ENCODE peak calls at places on chromosomes 7 and 10, in ten cellular contexts. One of them, this sample, is unnamed.
A peak's percentile ranks its signal among the peaks of the same experiment; 100 is the strongest.

GRCh38 chr7:105006367-105007139 is 7.5 kb upstream of the KMT2E start:
- DNase-seq in H1: no peak
- DNase-seq in astrocyte: no peak
- DNase-seq in CD4-positive, CD25-positive, alpha-beta regulatory T cell: no peak
- DNase-seq in cardiac muscle cell: no peak
- DNase-seq in lung: no peak
- DNase-seq in transverse colon: peak; percentile 67
- DNase-seq in esophagus squamous epithelium: no peak
- DNase-seq in suprapubic skin: no peak
- DNase-seq in PC-9: peak; percentile 51
- DNase-seq in this sample: no peak

GRCh38 chr7:130632111-130632510 is 36.4 kb downstream of the COPG2 start:
- DNase-seq in H1: no peak
- DNase-seq in astrocyte: peak; percentile 63
- DNase-seq in CD4-positive, CD25-positive, alpha-beta regulatory T cell: no peak
- DNase-seq in cardiac muscle cell: peak; percentile 35
- DNase-seq in lung: no peak
- DNase-seq in transverse colon: no peak
- DNase-seq in esophagus squamous epithelium: no peak
- DNase-seq in suprapubic skin: no peak
- DNase-seq in PC-9: no peak
- DNase-seq in this sample: peak; percentile 30

GRCh38 chr10:62545667-62546066 is 171.5 kb downstream of the ZNF365 start:
- DNase-seq in H1: no peak
- DNase-seq in astrocyte: peak; percentile 76
- DNase-seq in CD4-positive, CD25-positive, alpha-beta regulatory T cell: no peak
- DNase-seq in cardiac muscle cell: peak; percentile 88
- DNase-seq in lung: no peak
- DNase-seq in transverse colon: no peak
- DNase-seq in esophagus squamous epithelium: no peak
- DNase-seq in suprapubic skin: no peak
- DNase-seq in PC-9: no peak
- DNase-seq in this sample: peak; percentile 35

GRCh38 chr7:111697771-111698170 is 135.5 kb upstream of the IMMP2L start:
- DNase-seq in H1: no peak
- DNase-seq in astrocyte: no peak
- DNase-seq in CD4-positive, CD25-positive, alpha-beta regulatory T cell: no peak
- DNase-seq in cardiac muscle cell: no peak
- DNase-seq in lung: no peak
- DNase-seq in transverse colon: no peak
- DNase-seq in esophagus squamous epithelium: no peak
- DNase-seq in suprapubic skin: no peak
- DNase-seq in PC-9: no peak
- DNase-seq in this sample: no peak

GRCh38 chr7:20651960-20652544 is 36.6 kb downstream of the ABCB5 start:
- DNase-seq in H1: no peak
- DNase-seq in astrocyte: peak; percentile 25
- DNase-seq in CD4-positive, CD25-positive, alpha-beta regulatory T cell: no peak
- DNase-seq in cardiac muscle cell: peak; percentile 55
- DNase-seq in lung: no peak
- DNase-seq in transverse colon: no peak
- DNase-seq in esophagus squamous epithelium: no peak
- DNase-seq in suprapubic skin: no peak
- DNase-seq in PC-9: no peak
- DNase-seq in this sample: peak; percentile 20

GRCh38 chr7:150988230-150989226 is 2.3 kb upstream of the NOS3 start:
- DNase-seq in H1: no peak
- DNase-seq in astrocyte: no peak
- DNase-seq in CD4-positive, CD25-positive, alpha-beta regulatory T cell: peak; percentile 62
- DNase-seq in cardiac muscle cell: peak; percentile 53
- DNase-seq in lung: no peak
- DNase-seq in transverse colon: peak; percentile 61
- DNase-seq in esophagus squamous epithelium: no peak
- DNase-seq in suprapubic skin: peak; percentile 81
- DNase-seq in PC-9: no peak
- DNase-seq in this sample: peak; percentile 34

GRCh38 chr7:144384555-144385245 is 18.8 kb downstream of the NOBOX start:
- DNase-seq in H1: peak; percentile 34
- DNase-seq in astrocyte: peak; percentile 81
- DNase-seq in CD4-positive, CD25-positive, alpha-beta regulatory T cell: no peak
- DNase-seq in cardiac muscle cell: peak; percentile 55
- DNase-seq in lung: no peak
- DNase-seq in transverse colon: peak; percentile 38
- DNase-seq in esophagus squamous epithelium: no peak
- DNase-seq in suprapubic skin: peak; percentile 46
- DNase-seq in PC-9: peak; percentile 41
- DNase-seq in this sample: peak; percentile 52

GRCh38 chr7:44103941-44104879 is at the start of gene AEBP1:
- DNase-seq in H1: no peak
- DNase-seq in astrocyte: peak; percentile 27
- DNase-seq in CD4-positive, CD25-positive, alpha-beta regulatory T cell: peak; percentile 21
- DNase-seq in cardiac muscle cell: peak; percentile 50
- DNase-seq in lung: no peak
- DNase-seq in transverse colon: peak; percentile 35
- DNase-seq in esophagus squamous epithelium: no peak
- DNase-seq in suprapubic skin: no peak
- DNase-seq in PC-9: no peak
- DNase-seq in this sample: no peak

GRCh38 chr10:126646101-126646500 is 24.4 kb downstream of the C10orf90 start:
- DNase-seq in H1: no peak
- DNase-seq in astrocyte: peak; percentile 50
- DNase-seq in CD4-positive, CD25-positive, alpha-beta regulatory T cell: no peak
- DNase-seq in cardiac muscle cell: peak; percentile 31
- DNase-seq in lung: no peak
- DNase-seq in transverse colon: no peak
- DNase-seq in esophagus squamous epithelium: no peak
- DNase-seq in suprapubic skin: no peak
- DNase-seq in PC-9: no peak
- DNase-seq in this sample: peak; percentile 40

GRCh38 chr10:59180689-59181270 is 4.3 kb downstream of the PHYHIPL start:
- DNase-seq in H1: no peak
- DNase-seq in astrocyte: no peak
- DNase-seq in CD4-positive, CD25-positive, alpha-beta regulatory T cell: no peak
- DNase-seq in cardiac muscle cell: no peak
- DNase-seq in lung: no peak
- DNase-seq in transverse colon: no peak
- DNase-seq in esophagus squamous epithelium: no peak
- DNase-seq in suprapubic skin: no peak
- DNase-seq in PC-9: no peak
- DNase-seq in this sample: no peak
- H3K27ac ChIP-seq in H1: no peak overlapping the region
- H3K27ac ChIP-seq in astrocyte: no peak overlapping the region
- H3K27ac ChIP-seq in CD4-positive, CD25-positive, alpha-beta regulatory T cell: no peak overlapping the region
- H3K27ac ChIP-seq in cardiac muscle cell: no peak overlapping the region
- H3K27ac ChIP-seq in lung: no peak overlapping the region
- H3K27ac ChIP-seq in transverse colon: no peak overlapping the region
- H3K27ac ChIP-seq in esophagus squamous epithelium: no peak overlapping the region
- H3K27ac ChIP-seq in suprapubic skin: no peak overlapping the region
- H3K27ac ChIP-seq in PC-9: no peak overlapping the region
- H3K27ac ChIP-seq in this sample: no peak overlapping the region

GRCh38 chr10:114678806-114679205 is 20.7 kb upstream of the ABLIM1 start:
- DNase-seq in H1: no peak
- DNase-seq in astrocyte: no peak
- DNase-seq in CD4-positive, CD25-positive, alpha-beta regulatory T cell: no peak
- DNase-seq in cardiac muscle cell: no peak
- DNase-seq in lung: no peak
- DNase-seq in transverse colon: no peak
- DNase-seq in esophagus squamous epithelium: no peak
- DNase-seq in suprapubic skin: no peak
- DNase-seq in PC-9: no peak
- DNase-seq in this sample: no peak

GRCh38 chr10:114681542-114681941 is 23.5 kb upstream of the ABLIM1 start:
- DNase-seq in H1: no peak
- DNase-seq in astrocyte: no peak
- DNase-seq in CD4-positive, CD25-positive, alpha-beta regulatory T cell: no peak
- DNase-seq in cardiac muscle cell: no peak
- DNase-seq in lung: no peak
- DNase-seq in transverse colon: no peak
- DNase-seq in esophagus squamous epithelium: no peak
- DNase-seq in suprapubic skin: no peak
- DNase-seq in PC-9: no peak
- DNase-seq in this sample: peak; percentile 51

GRCh38 chr10:114682121-114682520 is 24.0 kb upstream of the ABLIM1 start:
- DNase-seq in H1: no peak
- DNase-seq in astrocyte: no peak
- DNase-seq in CD4-positive, CD25-positive, alpha-beta regulatory T cell: no peak
- DNase-seq in cardiac muscle cell: no peak
- DNase-seq in lung: no peak
- DNase-seq in transverse colon: no peak
- DNase-seq in esophagus squamous epithelium: no peak
- DNase-seq in suprapubic skin: no peak
- DNase-seq in PC-9: no peak
- DNase-seq in this sample: no peak

GRCh38 chr10:114682532-114682931 is 24.5 kb upstream of the ABLIM1 start:
- DNase-seq in H1: no peak
- DNase-seq in astrocyte: no peak
- DNase-seq in CD4-positive, CD25-positive, alpha-beta regulatory T cell: no peak
- DNase-seq in cardiac muscle cell: peak; percentile 27
- DNase-seq in lung: no peak
- DNase-seq in transverse colon: no peak
- DNase-seq in esophagus squamous epithelium: no peak
- DNase-seq in suprapubic skin: no peak
- DNase-seq in PC-9: no peak
- DNase-seq in this sample: no peak

GRCh38 chr10:114680557-114681117 is 22.6 kb upstream of the ABLIM1 start:
- DNase-seq in H1: no peak
- DNase-seq in astrocyte: no peak
- DNase-seq in CD4-positive, CD25-positive, alpha-beta regulatory T cell: no peak
- DNase-seq in cardiac muscle cell: no peak
- DNase-seq in lung: no peak
- DNase-seq in transverse colon: no peak
- DNase-seq in esophagus squamous epithelium: no peak
- DNase-seq in suprapubic skin: no peak
- DNase-seq in PC-9: no peak
- DNase-seq in this sample: no peak
- H3K27ac ChIP-seq in H1: no peak overlapping the region
- H3K27ac ChIP-seq in astrocyte: no peak overlapping the region
- H3K27ac ChIP-seq in CD4-positive, CD25-positive, alpha-beta regulatory T cell: no peak overlapping the region
- H3K27ac ChIP-seq in cardiac muscle cell: no peak overlapping the region
- H3K27ac ChIP-seq in lung: peak overlapping the region; percentile 92
- H3K27ac ChIP-seq in transverse colon: no peak overlapping the region
- H3K27ac ChIP-seq in esophagus squamous epithelium: peak overlapping the region; percentile 81
- H3K27ac ChIP-seq in suprapubic skin: no peak overlapping the region
- H3K27ac ChIP-seq in PC-9: no peak overlapping the region
- H3K27ac ChIP-seq in this sample: no peak overlapping the region

GRCh38 chr10:116974442-116975005 is 30.5 kb downstream of the SHTN1 start:
- DNase-seq in H1: no peak
- DNase-seq in astrocyte: peak; percentile 85
- DNase-seq in CD4-positive, CD25-positive, alpha-beta regulatory T cell: no peak
- DNase-seq in cardiac muscle cell: peak; percentile 88
- DNase-seq in lung: no peak
- DNase-seq in transverse colon: no peak
- DNase-seq in esophagus squamous epithelium: no peak
- DNase-seq in suprapubic skin: no peak
- DNase-seq in PC-9: peak; percentile 21
- DNase-seq in this sample: peak; percentile 77
- H3K27ac ChIP-seq in H1: no peak overlapping the region
- H3K27ac ChIP-seq in astrocyte: peak overlapping the region; percentile 58
- H3K27ac ChIP-seq in CD4-positive, CD25-positive, alpha-beta regulatory T cell: no peak overlapping the region
- H3K27ac ChIP-seq in cardiac muscle cell: no peak overlapping the region
- H3K27ac ChIP-seq in lung: no peak overlapping the region
- H3K27ac ChIP-seq in transverse colon: no peak overlapping the region
- H3K27ac ChIP-seq in esophagus squamous epithelium: no peak overlapping the region
- H3K27ac ChIP-seq in suprapubic skin: no peak overlapping the region
- H3K27ac ChIP-seq in PC-9: peak overlapping the region; percentile 39
- H3K27ac ChIP-seq in this sample: peak overlapping the region; percentile 23

GRCh38 chr7:514242-514641 is 5.4 kb downstream of the PDGFA start:
- DNase-seq in H1: no peak
- DNase-seq in astrocyte: no peak
- DNase-seq in CD4-positive, CD25-positive, alpha-beta regulatory T cell: no peak
- DNase-seq in cardiac muscle cell: no peak
- DNase-seq in lung: no peak
- DNase-seq in transverse colon: no peak
- DNase-seq in esophagus squamous epithelium: no peak
- DNase-seq in suprapubic skin: no peak
- DNase-seq in PC-9: no peak
- DNase-seq in this sample: no peak

GRCh38 chr7:515628-516027 is 4.0 kb downstream of the PDGFA start:
- DNase-seq in H1: no peak
- DNase-seq in astrocyte: no peak
- DNase-seq in CD4-positive, CD25-positive, alpha-beta regulatory T cell: no peak
- DNase-seq in cardiac muscle cell: no peak
- DNase-seq in lung: no peak
- DNase-seq in transverse colon: no peak
- DNase-seq in esophagus squamous epithelium: no peak
- DNase-seq in suprapubic skin: no peak
- DNase-seq in PC-9: no peak
- DNase-seq in this sample: no peak

GRCh38 chr7:513521-514166 is 6.0 kb downstream of the PDGFA start:
- DNase-seq in H1: no peak
- DNase-seq in astrocyte: peak; percentile 80
- DNase-seq in CD4-positive, CD25-positive, alpha-beta regulatory T cell: no peak
- DNase-seq in cardiac muscle cell: peak; percentile 40
- DNase-seq in lung: no peak
- DNase-seq in transverse colon: no peak
- DNase-seq in esophagus squamous epithelium: no peak
- DNase-seq in suprapubic skin: no peak
- DNase-seq in PC-9: no peak
- DNase-seq in this sample: peak; percentile 61

GRCh38 chr7:516216-516605 is 3.4 kb downstream of the PDGFA start:
- DNase-seq in H1: no peak
- DNase-seq in astrocyte: no peak
- DNase-seq in CD4-positive, CD25-positive, alpha-beta regulatory T cell: no peak
- DNase-seq in cardiac muscle cell: no peak
- DNase-seq in lung: no peak
- DNase-seq in transverse colon: no peak
- DNase-seq in esophagus squamous epithelium: no peak
- DNase-seq in suprapubic skin: no peak
- DNase-seq in PC-9: no peak
- DNase-seq in this sample: no peak

DNA sequence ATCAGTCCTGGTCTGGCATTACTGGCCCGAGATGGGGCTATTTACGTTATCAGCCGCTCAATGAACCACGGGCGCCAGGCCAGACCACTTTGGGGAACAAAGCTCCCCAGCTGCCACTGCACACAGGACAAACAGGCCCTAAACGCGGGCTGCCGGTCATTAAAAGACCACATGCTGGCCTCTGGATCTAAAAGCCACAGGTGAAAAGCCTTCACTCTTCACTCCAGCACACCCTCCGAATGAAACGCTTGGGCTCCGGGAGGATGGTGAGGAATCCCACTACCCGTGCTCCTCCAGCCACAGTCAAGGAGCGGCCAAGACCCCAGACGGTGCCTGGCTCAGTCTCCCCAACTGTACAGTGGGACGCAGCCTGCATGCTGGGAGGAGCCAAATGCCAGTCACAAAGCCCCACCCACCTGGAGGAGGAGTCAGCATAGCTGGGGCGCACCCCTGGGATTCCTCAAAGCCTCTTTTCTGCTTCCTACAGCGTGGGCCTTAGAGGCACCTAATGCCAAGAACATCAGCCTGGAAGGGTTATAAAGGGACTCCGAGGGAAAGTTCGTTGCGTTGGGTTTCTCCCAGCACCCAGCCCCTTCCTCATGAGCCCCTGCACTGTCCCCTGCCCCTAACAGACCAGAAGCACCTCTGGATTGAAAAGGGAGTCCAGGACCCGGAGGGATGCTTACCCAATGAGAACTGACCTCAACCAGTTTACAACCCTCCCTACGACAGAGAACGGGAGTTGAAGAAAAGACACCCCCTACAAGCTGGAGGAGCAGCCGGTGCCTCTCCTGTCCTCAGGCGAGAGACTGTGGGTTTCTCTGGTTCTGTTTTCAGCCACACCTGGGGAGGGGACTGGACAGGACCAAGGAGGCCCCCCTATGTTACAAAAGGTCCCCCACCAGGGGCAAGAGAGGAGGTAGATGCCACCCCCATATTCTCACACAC is 4.7 kb downstream of the PDGFA start:
- DNase-seq in H1: no peak
- DNase-seq in astrocyte: peak; percentile 43
- DNase-seq in CD4-positive, CD25-positive, alpha-beta regulatory T cell: no peak
- DNase-seq in cardiac muscle cell: peak; percentile 33
- DNase-seq in lung: no peak
- DNase-seq in transverse colon: peak; percentile 78
- DNase-seq in esophagus squamous epithelium: no peak
- DNase-seq in suprapubic skin: no peak
- DNase-seq in PC-9: no peak
- DNase-seq in this sample: peak; percentile 57
- H3K27ac ChIP-seq in H1: peak overlapping the region; percentile 45
- H3K27ac ChIP-seq in astrocyte: peak overlapping the region; percentile 83
- H3K27ac ChIP-seq in CD4-positive, CD25-positive, alpha-beta regulatory T cell: no peak overlapping the region
- H3K27ac ChIP-seq in cardiac muscle cell: no peak overlapping the region
- H3K27ac ChIP-seq in lung: no peak overlapping the region
- H3K27ac ChIP-seq in transverse colon: peak overlapping the region; percentile 97
- H3K27ac ChIP-seq in esophagus squamous epithelium: peak overlapping the region; percentile 92
- H3K27ac ChIP-seq in suprapubic skin: peak overlapping the region; percentile 22
- H3K27ac ChIP-seq in PC-9: no peak overlapping the region
- H3K27ac ChIP-seq in this sample: peak overlapping the region; percentile 73